ENCODE peak calls at places on chromosomes 11 and 22, in five cellular contexts. N is cardiac muscle cell, Z is heart left ventricle, P is A549, W is brain microvascular endothelial cell. U is an unnamed sample.
A peak's percentile ranks its signal among the peaks of the same experiment; 100 is the strongest.

GRCh38 chr22:20517422-20517821 is 10.0 kb downstream of the MED15 start:
- DNase-seq in N (no peak), Z (no peak), P (no peak), W (peak; percentile 18), U (no peak)

GRCh38 chr22:41563051-41563711 is 2.4 kb downstream of the CSDC2 start:
- DNase-seq in N (peak; percentile 72), Z (peak; percentile 65), P (peak; percentile 53), W (peak; percentile 70), U (no peak)

GRCh38 chr11:20000393-20001134 is 159.7 kb downstream of the DBX1 start:
- DNase-seq in N (no peak), Z (peak; percentile 54), P (peak; percentile 48), W (no peak), U (no peak)

GRCh38 chr11:31641477-31642062 is 132.0 kb downstream of the ELP4 start:
- DNase-seq in N (peak; percentile 48), Z (peak; percentile 28), P (peak; percentile 64), W (no peak), U (no peak)

GRCh38 chr22:44746836-44747519 is 5.4 kb upstream of the ARHGAP8 start:
- DNase-seq in N (peak; percentile 9), Z (no peak), P (no peak), W (no peak), U (no peak)

GRCh38 chr11:36033082-36033751 is 89.4 kb downstream of the LDLRAD3 start:
- DNase-seq in N (peak; percentile 34), Z (no peak), P (no peak), W (no peak), U (no peak)

GRCh38 chr22:17997456-17997855 is 26.9 kb downstream of the MICAL3 start:
- DNase-seq in N (no peak), Z (no peak), P (peak; percentile 29), W (peak; percentile 28), U (no peak)

GRCh38 chr11:96199563-96200025 is 143.4 kb downstream of the MAML2 start:
- DNase-seq in N (peak; percentile 88), Z (no peak), P (no peak), W (peak; percentile 91), U (no peak)

GRCh38 chr22:39444247-39444800 is 12.5 kb upstream of the MGAT3 start:
- DNase-seq in N (no peak), Z (no peak), P (no peak), W (no peak), U (no peak)

GRCh38 chr11:13668957-13669521 is 571 bp downstream of the FAR1 start:
- DNase-seq in N (peak; percentile 33), Z (peak; percentile 44), P (peak; percentile 45), W (no peak), U (peak; percentile 52)

GRCh38 chr11:56740107-56740506 is 8.4 kb downstream of the OR9G4 start:
- DNase-seq in N (no peak), Z (no peak), P (no peak), W (no peak), U (no peak)

GRCh38 chr11:68472778-68473177 is 12.2 kb downstream of the PPP6R3 start:
- DNase-seq in N (no peak), Z (no peak), P (no peak), W (no peak), U (no peak)

GRCh38 chr11:68469122-68469521 is 8.6 kb downstream of the PPP6R3 start:
- DNase-seq in N (peak; percentile 52), Z (no peak), P (no peak), W (peak; percentile 29), U (peak; percentile 80)

GRCh38 chr11:68470304-68470811 is 9.8 kb downstream of the PPP6R3 start:
- DNase-seq in N (no peak), Z (peak; percentile 49), P (no peak), W (no peak), U (no peak)

GRCh38 chr11:68469642-68470041 is 9.1 kb downstream of the PPP6R3 start:
- DNase-seq in N (no peak), Z (no peak), P (no peak), W (no peak), U (no peak)

GRCh38 chr11:68471360-68472340 is 11.1 kb downstream of the PPP6R3 start:
- DNase-seq in N (peak; percentile 95), Z (no peak), P (no peak), W (peak; percentile 89), U (no peak)
- H3K4me3 ChIP-seq in N (no peak overlapping the region), Z (no peak overlapping the region), P (no peak overlapping the region), W (no peak overlapping the region), U (no peak overlapping the region)

GRCh38 chr11:58067685-58068084 is 36.9 kb downstream of the OR6Q1 start:
- DNase-seq in N (no peak), Z (no peak), P (no peak), W (no peak), U (no peak)

GRCh38 chr11:58070585-58070984 is 39.8 kb downstream of the OR6Q1 start:
- DNase-seq in N (no peak), Z (no peak), P (no peak), W (no peak), U (no peak)

DNA sequence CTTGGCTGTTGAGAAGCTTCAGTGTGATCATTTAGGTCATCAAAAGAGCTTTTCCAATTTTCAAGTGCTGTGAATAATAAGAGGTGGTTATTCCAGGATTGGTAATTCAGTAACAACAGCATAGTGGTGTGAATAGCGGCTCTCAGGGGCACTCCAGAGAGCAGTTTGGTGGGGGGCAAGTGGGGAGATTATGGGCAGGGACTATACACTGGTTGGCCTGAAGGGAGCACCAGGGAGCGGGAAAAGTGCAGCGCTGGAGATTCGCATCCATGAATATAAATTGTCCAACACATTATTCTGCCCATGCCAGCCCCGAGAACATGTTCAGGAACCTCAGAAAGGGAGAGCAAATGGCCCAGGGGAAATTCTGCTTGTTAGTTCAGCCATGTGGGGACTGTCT is 37.9 kb downstream of the OR6Q1 start:
- DNase-seq in N (no peak), Z (no peak), P (no peak), W (no peak), U (no peak)
- TF ChIP-seq CTCF in N (no peak), Z (no peak), P (no peak), W (peak; percentile 24), U (no peak)

GRCh38 chr11:45285289-45285828 is 782 bp downstream of the SYT13 start:
- DNase-seq in N (no peak), Z (no peak), P (no peak), W (no peak), U (no peak)

GRCh38 chr11:45287316-45287903 is 1.3 kb upstream of the SYT13 start:
- DNase-seq in N (no peak), Z (no peak), P (no peak), W (no peak), U (no peak)

GRCh38 chr11:45288395-45288794 is 2.3 kb upstream of the SYT13 start:
- DNase-seq in N (no peak), Z (no peak), P (no peak), W (no peak), U (no peak)

GRCh38 chr11:45289369-45289768 is 3.2 kb upstream of the SYT13 start:
- DNase-seq in N (peak; percentile 56), Z (no peak), P (peak; percentile 66), W (peak; percentile 73), U (no peak)

DNA sequence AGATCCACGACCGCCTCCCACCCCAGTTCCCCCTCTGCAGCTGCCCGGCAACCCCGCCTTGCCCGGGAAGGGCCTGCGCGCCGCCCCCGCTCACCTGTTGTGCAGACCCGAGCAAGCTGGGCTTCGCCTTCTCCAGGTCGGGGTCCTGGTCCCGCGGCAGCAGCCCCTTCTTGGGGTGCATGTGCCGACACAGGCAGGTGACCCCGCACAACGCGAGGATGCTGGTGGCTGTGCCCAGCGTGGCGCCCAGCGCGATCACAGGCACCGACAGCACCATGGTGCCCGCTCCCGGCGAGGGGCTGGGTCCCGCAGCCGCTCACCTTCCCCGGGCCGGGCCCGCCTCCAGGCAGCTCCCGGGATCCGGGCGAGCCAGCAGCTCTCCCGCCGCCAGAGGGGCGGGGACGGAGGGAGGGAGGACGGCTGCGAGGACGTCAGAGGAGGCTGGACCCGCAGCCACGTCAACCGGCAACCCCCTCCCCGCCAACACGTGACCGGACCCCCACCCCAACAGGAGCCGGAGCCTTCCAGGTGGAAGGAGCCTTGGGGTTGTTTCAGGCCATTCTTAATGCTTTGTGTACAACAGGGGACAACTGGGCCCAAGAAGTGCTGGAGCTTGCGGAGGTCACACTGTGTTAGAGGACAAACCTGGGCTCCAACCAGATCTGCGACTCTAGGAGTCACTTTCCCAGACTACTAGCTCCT is at the start of gene SYT13:
- DNase-seq in N (peak; percentile 18), Z (no peak), P (peak; percentile 30), W (no peak), U (no peak)
- H3K4me3 ChIP-seq in N (peak within 1 kb of the TSS; percentile 39), Z (peak within 1 kb of the TSS; percentile 13), P (peak within 1 kb of the TSS; percentile 65), W (peak within 1 kb of the TSS; percentile 22), U (no peak within 1 kb of the TSS)

GRCh38 chr11:88886796-88887195 is 179.0 kb downstream of the GRM5 start:
- DNase-seq in N (peak; percentile 42), Z (no peak), P (peak; percentile 57), W (peak; percentile 11), U (peak; percentile 11)
- TF ChIP-seq CTCF in N (peak; percentile 36), Z (no peak), P (peak; percentile 47), W (peak; percentile 46), U (peak; percentile 88)

GRCh38 chr11:34626393-34626792 is 5.5 kb downstream of the EHF start:
- DNase-seq in N (no peak), Z (no peak), P (no peak), W (no peak), U (no peak)

GRCh38 chr11:34625576-34625975 is 4.7 kb downstream of the EHF start:
- DNase-seq in N (no peak), Z (no peak), P (no peak), W (no peak), U (no peak)

GRCh38 chr11:34621876-34622275 is 983 bp downstream of the EHF start:
- DNase-seq in N (no peak), Z (no peak), P (no peak), W (no peak), U (no peak)

GRCh38 chr11:34623463-34623862 is 2.6 kb downstream of the EHF start:
- DNase-seq in N (no peak), Z (no peak), P (no peak), W (no peak), U (no peak)

GRCh38 chr11:34624069-34624468 is 3.2 kb downstream of the EHF start:
- DNase-seq in N (no peak), Z (no peak), P (no peak), W (no peak), U (no peak)
- H3K4me3 ChIP-seq in N (no peak overlapping the region), Z (no peak overlapping the region), P (no peak overlapping the region), W (no peak overlapping the region), U (peak overlapping the region; percentile 88)

DNA sequence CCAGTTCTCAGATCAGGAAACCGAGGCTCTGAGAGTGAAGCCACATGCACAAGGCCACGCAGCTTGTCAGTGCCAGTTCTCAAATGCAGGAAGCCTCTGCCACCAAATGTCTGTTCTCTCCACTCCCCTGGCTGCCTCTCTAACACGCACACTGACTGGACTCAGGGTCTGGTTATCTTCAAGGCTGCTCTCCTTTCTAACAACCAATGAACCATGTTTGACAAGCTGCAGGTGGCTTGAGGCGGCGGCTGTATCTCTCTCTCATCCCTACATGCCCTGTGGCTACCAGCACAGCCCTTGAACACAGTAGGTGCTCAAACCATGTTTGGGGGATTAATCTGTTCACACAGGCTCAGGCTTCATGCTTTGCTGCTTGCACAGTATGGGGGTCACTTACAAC is 23.8 kb downstream of the MFNG start:
- DNase-seq in N (no peak), Z (no peak), P (no peak), W (no peak), U (no peak)
- TF ChIP-seq CTCF in N (no peak), Z (no peak), P (no peak), W (no peak), U (no peak)

DNA sequence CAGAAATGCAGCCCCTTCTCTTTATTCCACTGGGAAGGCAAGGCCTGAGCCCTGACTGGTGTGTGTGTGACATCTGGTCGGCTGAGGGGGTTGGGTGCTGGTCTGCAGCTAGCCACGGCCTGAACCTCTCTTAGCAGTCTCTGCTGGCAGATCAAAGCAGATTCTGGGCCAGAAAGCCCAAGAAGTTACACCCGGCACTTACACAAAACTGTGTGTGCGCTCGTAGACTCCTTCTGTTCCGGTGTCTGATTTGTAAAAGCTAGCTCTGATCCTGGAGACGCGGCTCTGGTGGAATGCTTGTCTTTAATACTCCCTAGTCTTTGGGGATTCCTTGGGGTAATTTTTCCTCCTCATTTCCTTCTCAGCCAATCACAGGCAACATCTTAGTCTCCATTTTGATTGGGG is 5.5 kb downstream of the PKNOX2 start:
- DNase-seq in N (peak; percentile 79), Z (peak; percentile 81), P (no peak), W (peak; percentile 37), U (no peak)
- H3K4me3 ChIP-seq in N (no peak overlapping the region), Z (peak overlapping the region; percentile 4), P (no peak overlapping the region), W (no peak overlapping the region), U (no peak overlapping the region)

U was measured in LNCaP clone FGC.